ENCODE peak calls at places on chromosomes 2 and 18, in nine cellular contexts. D is small intestine; P is mesendoderm; X is CD8-positive, alpha-beta memory T cell; W is right lobe of liver; S is heart right ventricle; R is CD4-positive, alpha-beta T cell; K is stomach; T is HCT116. Q is an unnamed sample.

GRCh38 chr2:16971722-16972234 is 306.1 kb upstream of the CYRIA start:
- DNase-seq in W (no peak), S (no peak), R (no peak), X (no peak), K (no peak), P (no peak), D (no peak), T (no peak), Q (no peak)

GRCh38 chr2:85925216-85925671 is 36.5 kb upstream of the ST3GAL5 start:
- DNase-seq in K (no peak), X (no peak), T (no peak), R (no peak), P (no peak), S (no peak), D (no peak), W (no peak), Q (no peak)

GRCh38 chr2:230922951-230923717 is 1.9 kb downstream of the GPR55 start:
- DNase-seq in S (no peak), W (no peak), P (no peak), K (peak; percentile 20), X (no peak), D (no peak), T (no peak), R (no peak), Q (no peak)

GRCh38 chr2:138827426-138828054 is 47.4 kb upstream of the NXPH2 start:
- DNase-seq in W (no peak), R (no peak), D (peak; percentile 58), X (no peak), T (peak; percentile 77), S (no peak), K (no peak), P (peak; percentile 83), Q (no peak)

GRCh38 chr2:2880938-2881337 is 496.7 kb downstream of the EIPR1 start:
- DNase-seq in S (no peak), K (no peak), T (no peak), D (no peak), R (no peak), P (no peak), W (no peak), X (no peak), Q (no peak)

GRCh38 chr2:132415256-132416079 is 1.1 kb upstream of the GPR39 start:
- DNase-seq in D (peak; percentile 82), R (no peak), P (peak; percentile 67), W (no peak), T (no peak), S (no peak), X (no peak), K (no peak), Q (no peak)

GRCh38 chr2:26767129-26767528 is 3.0 kb downstream of the SLC35F6 start:
- DNase-seq in X (no peak), K (no peak), T (no peak), S (no peak), P (no peak), R (no peak), D (no peak), W (no peak), Q (no peak)

GRCh38 chr2:10267551-10268465 is 34.9 kb upstream of the HPCAL1 start:
- DNase-seq in P (peak; percentile 54), S (no peak), W (no peak), T (no peak), K (peak; percentile 90), D (peak; percentile 94), X (no peak), R (no peak), Q (peak; percentile 95)

GRCh38 chr2:129744649-129745048 is 234.8 kb upstream of the RAB6C start:
- DNase-seq in R (no peak), K (peak; percentile 37), D (no peak), S (no peak), P (peak; percentile 61), T (no peak), X (no peak), W (no peak), Q (peak; percentile 87)

GRCh38 chr2:60152226-60152833 is 401.1 kb downstream of the BCL11A start:
- DNase-seq in K (no peak), X (no peak), S (no peak), P (peak; percentile 64), D (peak; percentile 45), T (peak; percentile 7), W (no peak), R (no peak), Q (no peak)

GRCh38 chr2:9377461-9378097 is 45.7 kb downstream of the ITGB1BP1 start:
- DNase-seq in X (no peak), K (no peak), T (no peak), S (no peak), P (no peak), D (no peak), W (no peak), R (no peak), Q (no peak)

GRCh38 chr18:43563780-43564179 is 286.5 kb upstream of the SYT4 start:
- DNase-seq in D (peak; percentile 26), X (no peak), P (peak; percentile 76), T (no peak), K (peak; percentile 41), R (no peak), S (no peak), W (peak; percentile 18), Q (peak; percentile 7)

GRCh38 chr18:79402977-79403722 is 7.4 kb downstream of the NFATC1 start:
- DNase-seq in P (no peak), T (no peak), K (peak; percentile 61), X (no peak), W (peak; percentile 60), S (peak; percentile 79), D (no peak), R (no peak), Q (peak; percentile 66)

GRCh38 chr18:79404567-79404910 is 8.8 kb downstream of the NFATC1 start:
- DNase-seq in R (peak; percentile 56), P (no peak), S (no peak), W (peak; percentile 19), K (no peak), X (no peak), D (no peak), T (no peak), Q (no peak)

GRCh38 chr18:79402209-79402576 is 6.5 kb downstream of the NFATC1 start:
- DNase-seq in P (no peak), X (no peak), R (no peak), S (no peak), D (no peak), T (no peak), W (peak; percentile 20), K (no peak), Q (no peak)

GRCh38 chr18:79405019-79405780 is 9.5 kb downstream of the NFATC1 start:
- DNase-seq in R (peak; percentile 55), S (no peak), D (no peak), K (no peak), P (no peak), W (peak; percentile 16), T (no peak), X (no peak), Q (peak; percentile 28)

GRCh38 chr18:79403723-79404566 is 8.2 kb downstream of the NFATC1 start:
- DNase-seq in S (no peak), T (no peak), K (no peak), W (peak; percentile 15), D (no peak), X (no peak), P (no peak), R (no peak), Q (no peak)
- H3K27ac ChIP-seq in S (peak overlapping the region; percentile 36), T (no peak overlapping the region), K (peak overlapping the region; percentile 84), W (no peak overlapping the region), D (no peak overlapping the region), X (no peak overlapping the region), P (no peak overlapping the region), R (peak overlapping the region; percentile 92), Q (no peak overlapping the region)

GRCh38 chr2:42926438-42927333 is 134.3 kb upstream of the HAAO start:
- DNase-seq in T (no peak), K (peak; percentile 77), P (no peak), R (no peak), S (no peak), D (peak; percentile 66), W (no peak), X (no peak), Q (peak; percentile 84)
- H3K27ac ChIP-seq in T (no peak overlapping the region), K (peak overlapping the region; percentile 92), P (no peak overlapping the region), R (no peak overlapping the region), S (peak overlapping the region; percentile 86), D (peak overlapping the region; percentile 81), W (peak overlapping the region; percentile 89), X (peak overlapping the region; percentile 73), Q (peak overlapping the region; percentile 86)

GRCh38 chr2:74979844-74980243 is 21.4 kb downstream of the POLE4 start:
- DNase-seq in X (no peak), T (no peak), S (no peak), K (no peak), P (no peak), W (no peak), R (no peak), D (no peak), Q (no peak)

GRCh38 chr2:74975016-74975415 is 16.6 kb downstream of the POLE4 start:
- DNase-seq in K (no peak), W (no peak), D (no peak), T (no peak), X (no peak), R (no peak), P (no peak), S (no peak), Q (no peak)
- H3K27ac ChIP-seq in K (no peak overlapping the region), W (no peak overlapping the region), D (no peak overlapping the region), T (no peak overlapping the region), X (no peak overlapping the region), R (no peak overlapping the region), P (no peak overlapping the region), S (no peak overlapping the region), Q (no peak overlapping the region)

GRCh38 chr2:225117061-225117716 is 74.9 kb upstream of the DOCK10 start:
- DNase-seq in W (no peak), D (no peak), P (no peak), T (no peak), K (no peak), R (no peak), X (no peak), S (no peak), Q (no peak)
- H3K27ac ChIP-seq in W (no peak overlapping the region), D (no peak overlapping the region), P (no peak overlapping the region), T (no peak overlapping the region), K (no peak overlapping the region), R (no peak overlapping the region), X (no peak overlapping the region), S (no peak overlapping the region), Q (no peak overlapping the region)

Q was measured in pancreas.